ENCODE peak calls at places on chromosomes 12 and 14, in ten cellular contexts. One of them, this sample, is unnamed.

GRCh38 chr14:29868000-29868399 is 59.6 kb downstream of the PRKD1 start:
- DNase-seq in WERI-Rb-1: no peak
- DNase-seq in Panc1: no peak
- DNase-seq in progenitor cell of endocrine pancreas: no peak
- DNase-seq in CD8-positive, alpha-beta T cell: no peak
- DNase-seq in A549: no peak
- DNase-seq in gastrocnemius medialis: no peak
- DNase-seq in cardiac muscle cell: no peak
- DNase-seq in Peyer's patch: no peak
- DNase-seq in AG04450: peak
- DNase-seq in this sample: peak

GRCh38 chr14:77239412-77239811 is 31.6 kb downstream of the NGB start:
- DNase-seq in WERI-Rb-1: no peak
- DNase-seq in Panc1: no peak
- DNase-seq in progenitor cell of endocrine pancreas: no peak
- DNase-seq in CD8-positive, alpha-beta T cell: no peak
- DNase-seq in A549: no peak
- DNase-seq in gastrocnemius medialis: no peak
- DNase-seq in cardiac muscle cell: no peak
- DNase-seq in Peyer's patch: no peak
- DNase-seq in AG04450: no peak
- DNase-seq in this sample: no peak

GRCh38 chr14:99116741-99117295 is 155.2 kb downstream of the BCL11B start:
- DNase-seq in WERI-Rb-1: no peak
- DNase-seq in Panc1: no peak
- DNase-seq in progenitor cell of endocrine pancreas: no peak
- DNase-seq in CD8-positive, alpha-beta T cell: no peak
- DNase-seq in A549: no peak
- DNase-seq in gastrocnemius medialis: no peak
- DNase-seq in cardiac muscle cell: no peak
- DNase-seq in Peyer's patch: no peak
- DNase-seq in AG04450: no peak
- DNase-seq in this sample: no peak

GRCh38 chr14:81211844-81212243 is 8.9 kb downstream of the GTF2A1 start:
- DNase-seq in WERI-Rb-1: peak
- DNase-seq in Panc1: no peak
- DNase-seq in progenitor cell of endocrine pancreas: no peak
- DNase-seq in CD8-positive, alpha-beta T cell: peak
- DNase-seq in A549: no peak
- DNase-seq in gastrocnemius medialis: peak
- DNase-seq in cardiac muscle cell: peak
- DNase-seq in Peyer's patch: no peak
- DNase-seq in AG04450: no peak
- DNase-seq in this sample: peak

GRCh38 chr12:52836042-52836466 is 1.9 kb upstream of the KRT79 start:
- DNase-seq in WERI-Rb-1: no peak
- DNase-seq in Panc1: no peak
- DNase-seq in progenitor cell of endocrine pancreas: no peak
- DNase-seq in CD8-positive, alpha-beta T cell: peak
- DNase-seq in A549: no peak
- DNase-seq in gastrocnemius medialis: no peak
- DNase-seq in cardiac muscle cell: no peak
- DNase-seq in Peyer's patch: no peak
- DNase-seq in AG04450: no peak
- DNase-seq in this sample: peak

GRCh38 chr12:12432373-12432772 is 75.5 kb downstream of the BORCS5 start:
- DNase-seq in WERI-Rb-1: no peak
- DNase-seq in Panc1: no peak
- DNase-seq in progenitor cell of endocrine pancreas: no peak
- DNase-seq in CD8-positive, alpha-beta T cell: no peak
- DNase-seq in A549: no peak
- DNase-seq in gastrocnemius medialis: no peak
- DNase-seq in cardiac muscle cell: no peak
- DNase-seq in Peyer's patch: no peak
- DNase-seq in AG04450: peak
- DNase-seq in this sample: peak

GRCh38 chr12:11824069-11824468 is 174.6 kb downstream of the ETV6 start:
- DNase-seq in WERI-Rb-1: no peak
- DNase-seq in Panc1: no peak
- DNase-seq in progenitor cell of endocrine pancreas: no peak
- DNase-seq in CD8-positive, alpha-beta T cell: no peak
- DNase-seq in A549: no peak
- DNase-seq in gastrocnemius medialis: no peak
- DNase-seq in cardiac muscle cell: no peak
- DNase-seq in Peyer's patch: no peak
- DNase-seq in AG04450: no peak
- DNase-seq in this sample: no peak

GRCh38 chr14:23544511-23545447 is 6.8 kb downstream of the ZFHX2 start:
- DNase-seq in WERI-Rb-1: no peak
- DNase-seq in Panc1: no peak
- DNase-seq in progenitor cell of endocrine pancreas: no peak
- DNase-seq in CD8-positive, alpha-beta T cell: no peak
- DNase-seq in A549: no peak
- DNase-seq in gastrocnemius medialis: no peak
- DNase-seq in cardiac muscle cell: peak
- DNase-seq in Peyer's patch: peak
- DNase-seq in AG04450: no peak
- DNase-seq in this sample: no peak

GRCh38 chr12:127108360-127109215 is 1158.4 kb upstream of the TMEM132C start:
- DNase-seq in WERI-Rb-1: peak
- DNase-seq in Panc1: no peak
- DNase-seq in progenitor cell of endocrine pancreas: peak
- DNase-seq in CD8-positive, alpha-beta T cell: peak
- DNase-seq in A549: peak
- DNase-seq in gastrocnemius medialis: no peak
- DNase-seq in cardiac muscle cell: peak
- DNase-seq in Peyer's patch: no peak
- DNase-seq in AG04450: no peak
- DNase-seq in this sample: peak

GRCh38 chr12:6201775-6202292 is 1.6 kb downstream of the CD9 start:
- DNase-seq in WERI-Rb-1: no peak
- DNase-seq in Panc1: no peak
- DNase-seq in progenitor cell of endocrine pancreas: no peak
- DNase-seq in CD8-positive, alpha-beta T cell: no peak
- DNase-seq in A549: no peak
- DNase-seq in gastrocnemius medialis: no peak
- DNase-seq in cardiac muscle cell: no peak
- DNase-seq in Peyer's patch: peak
- DNase-seq in AG04450: no peak
- DNase-seq in this sample: no peak

GRCh38 chr12:57093412-57094193 is 4.7 kb downstream of the NAB2 start:
- DNase-seq in WERI-Rb-1: peak
- DNase-seq in Panc1: no peak
- DNase-seq in progenitor cell of endocrine pancreas: peak
- DNase-seq in CD8-positive, alpha-beta T cell: peak
- DNase-seq in A549: peak
- DNase-seq in gastrocnemius medialis: peak
- DNase-seq in cardiac muscle cell: peak
- DNase-seq in Peyer's patch: peak
- DNase-seq in AG04450: peak
- DNase-seq in this sample: peak

GRCh38 chr12:116708826-116709756 is 28.8 kb downstream of the SPRING1 start:
- DNase-seq in WERI-Rb-1: peak
- DNase-seq in Panc1: peak
- DNase-seq in progenitor cell of endocrine pancreas: no peak
- DNase-seq in CD8-positive, alpha-beta T cell: peak
- DNase-seq in A549: peak
- DNase-seq in gastrocnemius medialis: no peak
- DNase-seq in cardiac muscle cell: no peak
- DNase-seq in Peyer's patch: peak
- DNase-seq in AG04450: no peak
- DNase-seq in this sample: peak

GRCh38 chr12:118060301-118061010 is 523 bp downstream of the WSB2 start:
- DNase-seq in WERI-Rb-1: peak
- DNase-seq in Panc1: no peak
- DNase-seq in progenitor cell of endocrine pancreas: peak
- DNase-seq in CD8-positive, alpha-beta T cell: peak
- DNase-seq in A549: peak
- DNase-seq in gastrocnemius medialis: no peak
- DNase-seq in cardiac muscle cell: no peak
- DNase-seq in Peyer's patch: peak
- DNase-seq in AG04450: no peak
- DNase-seq in this sample: peak

GRCh38 chr12:110689002-110689600 is at the start of gene HVCN1:
- DNase-seq in WERI-Rb-1: no peak
- DNase-seq in Panc1: no peak
- DNase-seq in progenitor cell of endocrine pancreas: peak
- DNase-seq in CD8-positive, alpha-beta T cell: peak
- DNase-seq in A549: no peak
- DNase-seq in gastrocnemius medialis: peak
- DNase-seq in cardiac muscle cell: peak
- DNase-seq in Peyer's patch: peak
- DNase-seq in AG04450: no peak
- DNase-seq in this sample: peak

GRCh38 chr14:22671622-22672021 is 27.5 kb upstream of the OR6J1 start:
- DNase-seq in WERI-Rb-1: no peak
- DNase-seq in Panc1: no peak
- DNase-seq in progenitor cell of endocrine pancreas: no peak
- DNase-seq in CD8-positive, alpha-beta T cell: no peak
- DNase-seq in A549: no peak
- DNase-seq in gastrocnemius medialis: no peak
- DNase-seq in cardiac muscle cell: no peak
- DNase-seq in Peyer's patch: no peak
- DNase-seq in AG04450: no peak
- DNase-seq in this sample: no peak

GRCh38 chr12:15982471-15982870 is 71.3 kb downstream of the DERA start:
- DNase-seq in WERI-Rb-1: no peak
- DNase-seq in Panc1: no peak
- DNase-seq in progenitor cell of endocrine pancreas: no peak
- DNase-seq in CD8-positive, alpha-beta T cell: no peak
- DNase-seq in A549: peak
- DNase-seq in gastrocnemius medialis: no peak
- DNase-seq in cardiac muscle cell: no peak
- DNase-seq in Peyer's patch: no peak
- DNase-seq in AG04450: no peak
- DNase-seq in this sample: peak

GRCh38 chr14:21233457-21234076 is 35.7 kb downstream of the HNRNPC start:
- DNase-seq in WERI-Rb-1: peak
- DNase-seq in Panc1: no peak
- DNase-seq in progenitor cell of endocrine pancreas: no peak
- DNase-seq in CD8-positive, alpha-beta T cell: no peak
- DNase-seq in A549: no peak
- DNase-seq in gastrocnemius medialis: no peak
- DNase-seq in cardiac muscle cell: no peak
- DNase-seq in Peyer's patch: no peak
- DNase-seq in AG04450: no peak
- DNase-seq in this sample: no peak

GRCh38 chr12:29616664-29617409 is 119.4 kb upstream of the OVCH1 start:
- DNase-seq in WERI-Rb-1: no peak
- DNase-seq in Panc1: peak
- DNase-seq in progenitor cell of endocrine pancreas: no peak
- DNase-seq in CD8-positive, alpha-beta T cell: no peak
- DNase-seq in A549: no peak
- DNase-seq in gastrocnemius medialis: no peak
- DNase-seq in cardiac muscle cell: peak
- DNase-seq in Peyer's patch: no peak
- DNase-seq in AG04450: no peak
- DNase-seq in this sample: peak

GRCh38 chr14:75547552-75548250 is 25.4 kb downstream of the BATF start:
- DNase-seq in WERI-Rb-1: no peak
- DNase-seq in Panc1: no peak
- DNase-seq in progenitor cell of endocrine pancreas: no peak
- DNase-seq in CD8-positive, alpha-beta T cell: no peak
- DNase-seq in A549: no peak
- DNase-seq in gastrocnemius medialis: peak
- DNase-seq in cardiac muscle cell: no peak
- DNase-seq in Peyer's patch: no peak
- DNase-seq in AG04450: no peak
- DNase-seq in this sample: no peak
- TF ChIP-seq CTCF in WERI-Rb-1: no peak
- TF ChIP-seq CTCF in Panc1: no peak
- TF ChIP-seq CTCF in progenitor cell of endocrine pancreas: no peak
- TF ChIP-seq CTCF in CD8-positive, alpha-beta T cell: no peak
- TF ChIP-seq CTCF in A549: no peak
- TF ChIP-seq CTCF in gastrocnemius medialis: no peak
- TF ChIP-seq CTCF in cardiac muscle cell: no peak
- TF ChIP-seq CTCF in Peyer's patch: no peak
- TF ChIP-seq CTCF in AG04450: no peak
- TF ChIP-seq CTCF in this sample: no peak

GRCh38 chr14:50340945-50341344 is 28.8 kb downstream of the DMAC2L start:
- DNase-seq in WERI-Rb-1: peak
- DNase-seq in Panc1: no peak
- DNase-seq in progenitor cell of endocrine pancreas: no peak
- DNase-seq in CD8-positive, alpha-beta T cell: no peak
- DNase-seq in A549: no peak
- DNase-seq in gastrocnemius medialis: no peak
- DNase-seq in cardiac muscle cell: no peak
- DNase-seq in Peyer's patch: no peak
- DNase-seq in AG04450: no peak
- DNase-seq in this sample: no peak
- TF ChIP-seq CTCF in WERI-Rb-1: peak
- TF ChIP-seq CTCF in Panc1: peak
- TF ChIP-seq CTCF in progenitor cell of endocrine pancreas: peak
- TF ChIP-seq CTCF in CD8-positive, alpha-beta T cell: no peak
- TF ChIP-seq CTCF in A549: no peak
- TF ChIP-seq CTCF in gastrocnemius medialis: no peak
- TF ChIP-seq CTCF in cardiac muscle cell: no peak
- TF ChIP-seq CTCF in Peyer's patch: no peak
- TF ChIP-seq CTCF in AG04450: peak
- TF ChIP-seq CTCF in this sample: peak

GRCh38 chr14:93536945-93537344 is 106.2 kb downstream of the UNC79 start:
- DNase-seq in WERI-Rb-1: peak
- DNase-seq in Panc1: no peak
- DNase-seq in progenitor cell of endocrine pancreas: no peak
- DNase-seq in CD8-positive, alpha-beta T cell: no peak
- DNase-seq in A549: no peak
- DNase-seq in gastrocnemius medialis: no peak
- DNase-seq in cardiac muscle cell: peak
- DNase-seq in Peyer's patch: no peak
- DNase-seq in AG04450: no peak
- DNase-seq in this sample: no peak
- TF ChIP-seq CTCF in WERI-Rb-1: peak
- TF ChIP-seq CTCF in Panc1: peak
- TF ChIP-seq CTCF in progenitor cell of endocrine pancreas: peak
- TF ChIP-seq CTCF in CD8-positive, alpha-beta T cell: no peak
- TF ChIP-seq CTCF in A549: no peak
- TF ChIP-seq CTCF in gastrocnemius medialis: no peak
- TF ChIP-seq CTCF in cardiac muscle cell: no peak
- TF ChIP-seq CTCF in Peyer's patch: no peak
- TF ChIP-seq CTCF in AG04450: peak
- TF ChIP-seq CTCF in this sample: no peak

DNA sequence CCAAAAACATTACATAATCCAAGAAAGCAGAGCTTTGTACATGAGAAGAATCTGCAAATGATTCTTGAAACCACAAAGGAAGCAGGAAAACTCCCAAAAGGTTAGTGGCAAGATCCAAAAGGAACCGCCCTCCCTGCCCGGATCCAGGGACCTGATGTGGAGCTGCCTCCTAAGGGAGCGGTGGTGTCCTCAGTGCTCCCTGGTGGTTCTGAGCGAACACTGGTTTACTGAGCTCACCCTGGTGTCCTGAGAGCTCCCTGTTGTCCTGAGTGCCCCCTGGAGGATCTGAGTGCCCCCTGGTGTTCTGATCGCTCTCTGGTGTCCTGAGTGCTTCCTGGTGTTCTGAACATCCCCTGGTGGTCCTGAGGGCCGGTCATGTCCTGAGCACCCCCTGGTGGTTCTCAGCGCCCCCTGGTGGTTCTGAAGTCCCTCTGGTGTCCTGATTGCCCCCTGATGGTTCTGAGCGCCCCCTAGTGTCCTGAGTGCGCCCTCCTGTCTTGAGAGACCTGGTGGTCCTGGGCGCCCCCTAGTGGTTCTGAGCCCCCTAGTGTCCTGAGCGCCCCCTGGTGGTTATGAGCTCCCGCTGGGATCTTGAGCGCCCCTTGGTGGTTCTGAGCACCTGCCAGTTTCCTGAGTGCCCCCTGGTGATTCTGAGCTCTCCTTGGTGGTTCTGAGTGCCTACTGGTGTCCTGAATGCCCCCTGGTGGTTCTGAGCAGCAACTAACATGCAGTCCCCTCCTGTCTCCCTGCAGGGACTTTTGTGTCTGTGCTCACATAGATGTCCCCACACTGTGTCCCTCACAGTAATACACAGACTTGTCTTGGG is 891.1 kb downstream of the TMEM121 start:
- DNase-seq in WERI-Rb-1: peak
- DNase-seq in Panc1: peak
- DNase-seq in progenitor cell of endocrine pancreas: no peak
- DNase-seq in CD8-positive, alpha-beta T cell: peak
- DNase-seq in A549: no peak
- DNase-seq in gastrocnemius medialis: no peak
- DNase-seq in cardiac muscle cell: no peak
- DNase-seq in Peyer's patch: peak
- DNase-seq in AG04450: no peak
- DNase-seq in this sample: no peak
- TF ChIP-seq CTCF in WERI-Rb-1: peak
- TF ChIP-seq CTCF in Panc1: peak
- TF ChIP-seq CTCF in progenitor cell of endocrine pancreas: no peak
- TF ChIP-seq CTCF in CD8-positive, alpha-beta T cell: peak
- TF ChIP-seq CTCF in A549: peak
- TF ChIP-seq CTCF in gastrocnemius medialis: no peak
- TF ChIP-seq CTCF in cardiac muscle cell: peak
- TF ChIP-seq CTCF in Peyer's patch: peak
- TF ChIP-seq CTCF in AG04450: peak
- TF ChIP-seq CTCF in this sample: peak

This sample was measured in astrocyte of the spinal cord.